ENCODE peak calls at places on chromosomes 7 and 10, in four cellular contexts. M is CD8-positive, alpha-beta T cell; R is heart right ventricle; D is Peyer's patch. G is an unnamed sample.

GRCh38 chr10:51326174-51326573 is 251.9 kb downstream of the PRKG1 start:
- DNase-seq in D (no peak), M (no peak), R (no peak), G (no peak)

GRCh38 chr7:2309889-2310331 is 4.3 kb downstream of the SNX8 start:
- DNase-seq in D (no peak), M (no peak), R (no peak), G (no peak)

GRCh38 chr7:27165089-27165654 is at the start of gene HOXA9:
- DNase-seq in D (peak), M (no peak), R (no peak), G (peak)

GRCh38 chr10:29430101-29430500 is 141.2 kb downstream of the LYZL1 start:
- DNase-seq in R (no peak), D (no peak), M (no peak), G (no peak)

GRCh38 chr7:105580022-105580740 is 1.1 kb downstream of the EFCAB10 start:
- DNase-seq in R (no peak), D (no peak), M (no peak), G (no peak)

GRCh38 chr7:155997431-155998327 is 185.4 kb upstream of the SHH start:
- DNase-seq in D (peak), M (peak), R (no peak), G (no peak)

GRCh38 chr7:1937252-1937605 is 267.2 kb downstream of the ELFN1 start:
- DNase-seq in D (no peak), M (no peak), R (no peak), G (no peak)

GRCh38 chr7:153504288-153505075 is 547.7 kb upstream of the DPP6 start:
- DNase-seq in R (no peak), M (no peak), D (no peak), G (no peak)

GRCh38 chr10:100803908-100804307 is 58.5 kb downstream of the PAX2 start:
- DNase-seq in M (no peak), D (no peak), R (no peak), G (no peak)

GRCh38 chr10:43708256-43708655 is 59.6 kb upstream of the ZNF32 start:
- DNase-seq in M (no peak), D (no peak), R (no peak), G (no peak)

DNA sequence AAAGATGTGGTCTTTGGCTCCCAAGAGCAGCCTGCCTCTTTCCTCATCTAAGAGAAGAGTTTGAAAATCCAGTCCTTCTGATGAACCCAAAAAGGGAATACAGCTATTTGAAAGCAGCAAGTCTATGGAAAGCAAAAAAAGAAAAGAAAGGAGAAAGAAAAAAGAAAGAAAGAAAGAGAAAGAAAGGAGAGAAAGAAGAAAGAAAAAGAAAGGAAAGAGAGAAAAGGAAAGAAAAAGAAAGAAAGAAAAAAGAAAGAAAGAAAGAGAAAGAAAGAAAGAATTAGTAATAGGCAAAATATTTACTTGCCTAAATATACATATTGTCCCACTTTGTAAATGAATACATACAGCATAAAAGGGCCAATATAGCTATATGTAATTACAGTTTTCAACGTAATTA is 89.0 kb downstream of the SEMA3D start:
- DNase-seq in R (no peak), D (no peak), M (no peak), G (no peak)
- H3K4me3 ChIP-seq in R (no peak), D (no peak), M (no peak), G (no peak)

GRCh38 chr10:24884316-24884715 is 68.1 kb downstream of the PRTFDC1 start:
- DNase-seq in R (no peak), D (no peak), M (no peak), G (no peak)
- H3K27ac ChIP-seq in R (no peak), D (no peak), M (no peak), G (no peak)

GRCh38 chr7:140260767-140261486 is 84.1 kb upstream of the KDM7A start:
- DNase-seq in D (no peak), R (peak), M (no peak), G (no peak)

GRCh38 chr7:140261522-140261921 is 84.7 kb upstream of the KDM7A start:
- DNase-seq in D (no peak), M (no peak), R (no peak), G (no peak)

GRCh38 chr7:140262242-140262903 is 85.6 kb upstream of the KDM7A start:
- DNase-seq in D (no peak), R (no peak), M (no peak), G (no peak)

GRCh38 chr7:140263277-140263676 is 86.5 kb upstream of the KDM7A start:
- DNase-seq in R (no peak), D (no peak), M (peak), G (no peak)

GRCh38 chr7:140260338-140260737 is 83.6 kb upstream of the KDM7A start:
- DNase-seq in D (no peak), M (no peak), R (no peak), G (no peak)
- H3K4me3 ChIP-seq in D (no peak), M (no peak), R (peak), G (no peak)

GRCh38 chr10:123381271-123381670 is 227.1 kb downstream of the BUB3 start:
- DNase-seq in R (no peak), D (no peak), M (no peak), G (no peak)
- H3K27ac ChIP-seq in R (no peak), D (no peak), M (no peak), G (no peak)

GRCh38 chr7:7795203-7795602 is 76.8 kb upstream of the RPA3 start:
- DNase-seq in D (no peak), M (no peak), R (no peak), G (no peak)

GRCh38 chr7:7791523-7791922 is 73.1 kb upstream of the RPA3 start:
- DNase-seq in R (no peak), M (no peak), D (no peak), G (no peak)

GRCh38 chr7:7793921-7794320 is 75.5 kb upstream of the RPA3 start:
- DNase-seq in D (no peak), R (no peak), M (no peak), G (no peak)

GRCh38 chr7:7792089-7792488 is 73.7 kb upstream of the RPA3 start:
- DNase-seq in R (no peak), M (no peak), D (no peak), G (no peak)

DNA sequence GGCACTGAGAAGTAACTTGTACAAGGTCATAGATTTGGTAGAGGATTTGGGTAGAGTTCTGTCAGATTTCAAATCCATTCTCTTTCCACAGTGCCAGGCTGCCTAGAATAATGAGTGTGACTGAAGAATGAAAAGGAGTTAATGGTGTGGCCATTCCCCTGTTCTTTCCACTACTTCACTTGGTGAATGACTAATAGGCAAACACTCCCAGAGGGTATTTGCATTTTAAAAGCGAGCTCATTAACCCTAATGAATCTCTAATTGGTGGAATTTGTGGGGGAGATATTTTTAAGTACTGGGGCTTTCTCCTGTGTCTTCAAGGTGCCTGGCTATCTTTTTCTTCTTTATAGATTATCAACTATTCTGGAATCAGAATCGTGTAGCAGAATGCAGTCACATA is 74.8 kb upstream of the RPA3 start:
- DNase-seq in M (no peak), R (no peak), D (no peak), G (no peak)
- H3K4me3 ChIP-seq in M (no peak), R (no peak), D (no peak), G (no peak)

DNA sequence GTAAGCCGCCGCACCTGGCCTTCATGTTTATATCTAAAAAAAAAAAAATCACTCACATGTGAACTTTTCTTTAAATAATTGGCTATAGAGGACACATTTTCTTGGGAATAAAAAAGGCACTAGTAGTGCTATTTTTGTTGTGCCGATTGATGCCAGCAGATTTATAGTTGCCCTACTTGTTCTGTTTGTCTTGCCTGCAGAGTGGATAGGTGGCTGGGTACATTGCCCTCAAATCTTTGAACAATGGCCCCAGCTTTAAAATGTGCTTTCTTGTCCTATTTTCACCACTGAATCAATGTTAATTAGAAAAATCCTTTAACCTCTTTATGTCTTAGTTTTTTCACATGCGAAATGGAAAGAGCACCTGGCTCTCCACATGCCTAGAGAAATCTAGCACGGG is 30.1 kb upstream of the ZNRF2 start:
- DNase-seq in R (no peak), M (no peak), D (no peak), G (no peak)
- H3K27ac ChIP-seq in R (no peak), M (no peak), D (peak), G (no peak)

DNA sequence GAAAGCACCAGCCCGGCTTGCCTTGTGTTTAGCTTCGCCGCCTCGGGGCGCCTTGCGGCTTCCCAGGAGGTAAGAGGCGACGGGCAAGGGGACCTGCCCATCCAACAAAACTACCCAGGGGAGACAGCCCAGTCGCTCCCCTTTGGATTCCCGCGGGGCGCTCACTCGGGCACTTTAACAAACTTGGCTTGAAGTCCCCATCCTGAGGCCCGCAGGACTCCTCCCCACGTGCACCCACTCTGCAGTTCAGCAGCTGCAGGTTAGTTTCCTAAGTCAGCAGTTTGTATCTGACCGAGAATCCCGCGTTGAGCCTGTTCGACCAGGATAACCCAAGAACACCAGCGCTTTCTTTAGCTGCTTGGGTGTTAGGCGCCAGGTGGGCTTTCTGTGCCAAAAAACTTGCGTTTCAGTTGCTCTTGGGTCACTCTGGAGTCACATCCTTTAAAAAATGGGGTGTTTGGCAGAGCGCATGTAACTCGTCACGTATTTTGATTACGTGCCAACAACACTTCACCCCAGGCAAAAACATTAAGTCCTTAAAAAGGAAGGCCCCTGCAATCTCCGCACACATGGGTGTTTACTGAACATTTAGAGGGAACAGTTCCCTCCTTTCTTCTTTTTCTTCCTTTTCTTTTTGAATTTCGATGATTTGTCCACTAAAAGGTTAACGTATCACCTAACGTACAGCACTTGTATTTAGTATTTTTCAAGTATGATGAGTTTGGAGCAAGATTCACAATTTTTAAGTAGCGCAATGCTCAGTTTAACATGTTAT is 876 bp downstream of the DNAH11 start:
- DNase-seq in R (no peak), M (no peak), D (peak), G (no peak)
- H3K4me3 ChIP-seq in R (peak), M (no peak), D (peak), G (peak)

GRCh38 chr7:140774371-140774770 is 77.9 kb downstream of the NDUFB2 start:
- DNase-seq in R (no peak), M (no peak), D (no peak), G (no peak)

GRCh38 chr7:140771826-140772225 is 75.3 kb downstream of the NDUFB2 start:
- DNase-seq in M (no peak), D (no peak), R (no peak), G (no peak)

GRCh38 chr7:140778568-140778967 is 82.1 kb downstream of the NDUFB2 start:
- DNase-seq in R (no peak), D (no peak), M (no peak), G (no peak)

GRCh38 chr7:140769852-140770251 is 73.3 kb downstream of the NDUFB2 start:
- DNase-seq in R (no peak), D (no peak), M (no peak), G (no peak)

DNA sequence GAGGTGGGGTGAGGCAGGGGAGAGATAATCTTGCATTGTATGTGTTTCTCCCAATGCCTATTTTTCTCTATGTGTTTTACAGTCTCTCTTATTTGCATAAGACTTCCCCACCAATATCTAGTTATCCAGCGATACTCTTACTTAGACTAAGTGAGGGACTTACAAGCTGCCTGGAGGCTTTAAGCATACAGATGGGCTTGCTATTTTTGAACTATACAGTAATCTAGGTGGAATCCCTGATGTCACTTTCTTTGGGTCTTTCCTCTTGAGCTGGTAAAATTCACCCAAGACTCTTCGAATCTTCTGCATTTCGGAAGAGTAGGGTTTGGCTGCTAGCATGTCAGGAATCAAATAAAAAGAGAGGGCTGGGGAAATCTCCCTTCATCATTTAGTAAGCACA is 76.6 kb downstream of the NDUFB2 start:
- DNase-seq in R (no peak), M (no peak), D (no peak), G (no peak)
- H3K27ac ChIP-seq in R (no peak), M (no peak), D (no peak), G (no peak)